ENCODE peak calls at places on chromosomes 11 and 22, in five cellular contexts. One of them, this sample, is unnamed.
A peak's percentile ranks its signal among the peaks of the same experiment; 100 is the strongest.

GRCh38 chr11:104731890-104732289 is 166.4 kb downstream of the CASP12 start:
- DNase-seq in HCT116: no peak
- DNase-seq in fibroblast of lung: no peak
- DNase-seq in PC-3: no peak
- DNase-seq in A549: no peak
- DNase-seq in this sample: no peak

GRCh38 chr22:41344189-41344788 is 37.5 kb upstream of the TEF start:
- DNase-seq in HCT116: no peak
- DNase-seq in fibroblast of lung: no peak
- DNase-seq in PC-3: no peak
- DNase-seq in A549: no peak
- DNase-seq in this sample: no peak

GRCh38 chr11:63666874-63667273 is 4.3 kb downstream of the ATL3 start:
- DNase-seq in HCT116: no peak
- DNase-seq in fibroblast of lung: peak; percentile 53
- DNase-seq in PC-3: no peak
- DNase-seq in A549: no peak
- DNase-seq in this sample: no peak

GRCh38 chr22:25172153-25172552 is 27.5 kb upstream of the CRYBB3 start:
- DNase-seq in HCT116: peak; percentile 8
- DNase-seq in fibroblast of lung: no peak
- DNase-seq in PC-3: peak; percentile 34
- DNase-seq in A549: peak; percentile 30
- DNase-seq in this sample: no peak

GRCh38 chr11:3642071-3642951 is 519 bp upstream of the ART5 start:
- DNase-seq in HCT116: peak; percentile 72
- DNase-seq in fibroblast of lung: peak; percentile 82
- DNase-seq in PC-3: peak; percentile 52
- DNase-seq in A549: peak; percentile 80
- DNase-seq in this sample: peak; percentile 63

GRCh38 chr22:10961043-10961860 is 4566.7 kb upstream of the OR11H1 start:
- DNase-seq in HCT116: no peak
- DNase-seq in fibroblast of lung: no peak
- DNase-seq in PC-3: no peak
- DNase-seq in A549: no peak
- DNase-seq in this sample: peak; percentile 13

GRCh38 chr22:44247346-44247745 is 65.4 kb downstream of the SHISAL1 start:
- DNase-seq in HCT116: no peak
- DNase-seq in fibroblast of lung: no peak
- DNase-seq in PC-3: no peak
- DNase-seq in A549: no peak
- DNase-seq in this sample: no peak

GRCh38 chr11:132644511-132644910 is 887.8 kb downstream of the OPCML start:
- DNase-seq in HCT116: no peak
- DNase-seq in fibroblast of lung: no peak
- DNase-seq in PC-3: no peak
- DNase-seq in A549: no peak
- DNase-seq in this sample: no peak

GRCh38 chr22:19405652-19406051 is 25.9 kb downstream of the HIRA start:
- DNase-seq in HCT116: no peak
- DNase-seq in fibroblast of lung: no peak
- DNase-seq in PC-3: no peak
- DNase-seq in A549: no peak
- DNase-seq in this sample: no peak

GRCh38 chr11:68373810-68374501 is 61.6 kb downstream of the LRP5 start:
- DNase-seq in HCT116: no peak
- DNase-seq in fibroblast of lung: peak; percentile 12
- DNase-seq in PC-3: no peak
- DNase-seq in A549: no peak
- DNase-seq in this sample: no peak

GRCh38 chr11:87306260-87306861 is 268.6 kb downstream of the TMEM135 start:
- DNase-seq in HCT116: no peak
- DNase-seq in fibroblast of lung: no peak
- DNase-seq in PC-3: no peak
- DNase-seq in A549: no peak
- DNase-seq in this sample: no peak

GRCh38 chr11:99277281-99277680 is 256.5 kb downstream of the CNTN5 start:
- DNase-seq in HCT116: no peak
- DNase-seq in fibroblast of lung: no peak
- DNase-seq in PC-3: no peak
- DNase-seq in A549: no peak
- DNase-seq in this sample: no peak

GRCh38 chr11:37571248-37571647 is 973.2 kb upstream of the RAG2 start:
- DNase-seq in HCT116: no peak
- DNase-seq in fibroblast of lung: peak; percentile 40
- DNase-seq in PC-3: peak; percentile 73
- DNase-seq in A549: no peak
- DNase-seq in this sample: no peak

GRCh38 chr11:62603771-62604170 is 2.1 kb upstream of the MTA2 start:
- DNase-seq in HCT116: no peak
- DNase-seq in fibroblast of lung: no peak
- DNase-seq in PC-3: no peak
- DNase-seq in A549: no peak
- DNase-seq in this sample: no peak

GRCh38 chr11:14300661-14301304 is 58.2 kb downstream of the RRAS2 start:
- DNase-seq in HCT116: peak; percentile 42
- DNase-seq in fibroblast of lung: peak; percentile 68
- DNase-seq in PC-3: peak; percentile 80
- DNase-seq in A549: peak; percentile 75
- DNase-seq in this sample: peak; percentile 16

GRCh38 chr22:24441406-24442351 is 14.3 kb downstream of the ADORA2A start:
- DNase-seq in HCT116: no peak
- DNase-seq in fibroblast of lung: no peak
- DNase-seq in PC-3: no peak
- DNase-seq in A549: no peak
- DNase-seq in this sample: no peak

GRCh38 chr11:13388741-13389140 is 74.3 kb downstream of the BTBD10 start:
- DNase-seq in HCT116: no peak
- DNase-seq in fibroblast of lung: no peak
- DNase-seq in PC-3: no peak
- DNase-seq in A549: no peak
- DNase-seq in this sample: no peak

GRCh38 chr11:104134760-104135159 is 29.2 kb downstream of the PDGFD start:
- DNase-seq in HCT116: no peak
- DNase-seq in fibroblast of lung: peak; percentile 70
- DNase-seq in PC-3: peak; percentile 64
- DNase-seq in A549: peak; percentile 37
- DNase-seq in this sample: no peak

GRCh38 chr22:28736296-28737155 is 5.1 kb downstream of the CHEK2 start:
- DNase-seq in HCT116: no peak
- DNase-seq in fibroblast of lung: no peak
- DNase-seq in PC-3: no peak
- DNase-seq in A549: no peak
- DNase-seq in this sample: no peak

GRCh38 chr11:115190196-115190595 is 314.0 kb downstream of the CADM1 start:
- DNase-seq in HCT116: no peak
- DNase-seq in fibroblast of lung: no peak
- DNase-seq in PC-3: no peak
- DNase-seq in A549: no peak
- DNase-seq in this sample: no peak

GRCh38 chr11:117818036-117818858 is 6.3 kb downstream of the FXYD2 start:
- DNase-seq in HCT116: no peak
- DNase-seq in fibroblast of lung: peak; percentile 43
- DNase-seq in PC-3: peak; percentile 48
- DNase-seq in A549: peak; percentile 25
- DNase-seq in this sample: no peak

GRCh38 chr11:43567396-43567975 is 113.1 kb upstream of the HSD17B12 start:
- DNase-seq in HCT116: peak; percentile 41
- DNase-seq in fibroblast of lung: peak; percentile 29
- DNase-seq in PC-3: peak; percentile 63
- DNase-seq in A549: peak; percentile 58
- DNase-seq in this sample: no peak

GRCh38 chr11:67371549-67372231 is 1.7 kb downstream of the CLCF1 start:
- DNase-seq in HCT116: no peak
- DNase-seq in fibroblast of lung: peak; percentile 56
- DNase-seq in PC-3: peak; percentile 62
- DNase-seq in A549: peak; percentile 74
- DNase-seq in this sample: no peak

GRCh38 chr11:130907229-130907628 is 9.1 kb downstream of the SNX19 start:
- DNase-seq in HCT116: no peak
- DNase-seq in fibroblast of lung: no peak
- DNase-seq in PC-3: no peak
- DNase-seq in A549: no peak
- DNase-seq in this sample: no peak

GRCh38 chr11:121543981-121544380 is 91.2 kb upstream of the SORL1-AS1 start:
- DNase-seq in HCT116: no peak
- DNase-seq in fibroblast of lung: no peak
- DNase-seq in PC-3: no peak
- DNase-seq in A549: no peak
- DNase-seq in this sample: no peak

GRCh38 chr11:101706015-101706414 is 122.2 kb upstream of the TRPC6 start:
- DNase-seq in HCT116: no peak
- DNase-seq in fibroblast of lung: no peak
- DNase-seq in PC-3: no peak
- DNase-seq in A549: no peak
- DNase-seq in this sample: no peak

GRCh38 chr11:13169709-13170108 is 107.9 kb upstream of the BMAL1 start:
- DNase-seq in HCT116: peak; percentile 48
- DNase-seq in fibroblast of lung: peak; percentile 95
- DNase-seq in PC-3: peak; percentile 85
- DNase-seq in A549: peak; percentile 58
- DNase-seq in this sample: no peak

GRCh38 chr22:38214248-38215056 is 12.7 kb downstream of the MAFF start:
- DNase-seq in HCT116: no peak
- DNase-seq in fibroblast of lung: peak; percentile 58
- DNase-seq in PC-3: no peak
- DNase-seq in A549: no peak
- DNase-seq in this sample: peak; percentile 72

GRCh38 chr11:22671751-22672150 is 5.3 kb downstream of the GAS2 start:
- DNase-seq in HCT116: no peak
- DNase-seq in fibroblast of lung: peak; percentile 27
- DNase-seq in PC-3: peak; percentile 37
- DNase-seq in A549: no peak
- DNase-seq in this sample: no peak

GRCh38 chr11:120941000-120941399 is 82.9 kb upstream of the TBCEL start:
- DNase-seq in HCT116: no peak
- DNase-seq in fibroblast of lung: peak; percentile 30
- DNase-seq in PC-3: no peak
- DNase-seq in A549: no peak
- DNase-seq in this sample: no peak

GRCh38 chr11:81331073-81331472 is 1402.6 kb downstream of the FAM181B start:
- DNase-seq in HCT116: no peak
- DNase-seq in fibroblast of lung: no peak
- DNase-seq in PC-3: no peak
- DNase-seq in A549: no peak
- DNase-seq in this sample: no peak

GRCh38 chr11:100999756-101000155 is 129.9 kb downstream of the PGR start:
- DNase-seq in HCT116: no peak
- DNase-seq in fibroblast of lung: no peak
- DNase-seq in PC-3: no peak
- DNase-seq in A549: no peak
- DNase-seq in this sample: no peak

DNA sequence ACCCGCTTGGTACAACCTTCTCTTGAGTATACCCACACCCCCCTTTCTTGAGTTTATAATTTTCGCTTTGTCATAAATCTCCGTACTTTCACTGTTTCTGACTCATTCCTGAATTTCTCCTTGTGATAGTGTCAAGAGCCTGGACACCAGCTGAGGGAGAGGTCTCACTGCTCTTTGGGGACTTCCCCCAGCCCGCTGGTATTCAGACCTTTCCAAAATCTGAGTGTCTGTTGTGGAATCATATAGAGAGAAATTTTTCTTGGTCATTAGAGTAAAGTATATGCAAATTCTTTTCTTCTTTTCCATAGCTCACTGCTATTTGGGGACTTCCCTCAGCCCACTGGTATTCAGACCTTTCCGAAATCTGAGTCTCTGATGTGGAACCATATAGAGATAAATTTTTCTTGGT is 55.3 kb downstream of the MTMR3 start:
- DNase-seq in HCT116: no peak
- DNase-seq in fibroblast of lung: no peak
- DNase-seq in PC-3: no peak
- DNase-seq in A549: no peak
- DNase-seq in this sample: no peak
- H3K9me3 ChIP-seq in HCT116: peaks cover 11% of the 10 kb centered on the region
- H3K9me3 ChIP-seq in fibroblast of lung: no peaks in the 10 kb centered on the region
- H3K9me3 ChIP-seq in PC-3: no peaks in the 10 kb centered on the region
- H3K9me3 ChIP-seq in A549: no peaks in the 10 kb centered on the region
- H3K9me3 ChIP-seq in this sample: no peaks in the 10 kb centered on the region

GRCh38 chr22:16989915-16990314 is 18.1 kb downstream of the GAB4 start:
- DNase-seq in HCT116: no peak
- DNase-seq in fibroblast of lung: no peak
- DNase-seq in PC-3: no peak
- DNase-seq in A549: no peak
- DNase-seq in this sample: no peak
- H3K9me3 ChIP-seq in HCT116: no peaks in the 10 kb centered on the region
- H3K9me3 ChIP-seq in fibroblast of lung: no peaks in the 10 kb centered on the region
- H3K9me3 ChIP-seq in PC-3: no peaks in the 10 kb centered on the region
- H3K9me3 ChIP-seq in A549: no peaks in the 10 kb centered on the region
- H3K9me3 ChIP-seq in this sample: no peaks in the 10 kb centered on the region

GRCh38 chr11:21602734-21603133 is 590.2 kb upstream of the ANO5 start:
- DNase-seq in HCT116: no peak
- DNase-seq in fibroblast of lung: no peak
- DNase-seq in PC-3: no peak
- DNase-seq in A549: no peak
- DNase-seq in this sample: no peak
- H3K9me3 ChIP-seq in HCT116: peaks cover 4% of the 10 kb centered on the region
- H3K9me3 ChIP-seq in fibroblast of lung: no peaks in the 10 kb centered on the region
- H3K9me3 ChIP-seq in PC-3: peaks cover 9% of the 10 kb centered on the region
- H3K9me3 ChIP-seq in A549: no peaks in the 10 kb centered on the region
- H3K9me3 ChIP-seq in this sample: no peaks in the 10 kb centered on the region

GRCh38 chr22:47192651-47193437 is 430.4 kb downstream of the TBC1D22A start:
- DNase-seq in HCT116: peak; percentile 75
- DNase-seq in fibroblast of lung: no peak
- DNase-seq in PC-3: peak; percentile 52
- DNase-seq in A549: peak; percentile 74
- DNase-seq in this sample: peak; percentile 7
- H3K9me3 ChIP-seq in HCT116: no peaks in the 10 kb centered on the region
- H3K9me3 ChIP-seq in fibroblast of lung: no peaks in the 10 kb centered on the region
- H3K9me3 ChIP-seq in PC-3: no peaks in the 10 kb centered on the region
- H3K9me3 ChIP-seq in A549: no peaks in the 10 kb centered on the region
- H3K9me3 ChIP-seq in this sample: no peaks in the 10 kb centered on the region

GRCh38 chr22:49312601-49313000 is 515.1 kb downstream of the BRD1 start:
- DNase-seq in HCT116: no peak
- DNase-seq in fibroblast of lung: no peak
- DNase-seq in PC-3: no peak
- DNase-seq in A549: no peak
- DNase-seq in this sample: no peak

GRCh38 chr22:49307870-49308269 is 519.8 kb downstream of the BRD1 start:
- DNase-seq in HCT116: no peak
- DNase-seq in fibroblast of lung: no peak
- DNase-seq in PC-3: no peak
- DNase-seq in A549: no peak
- DNase-seq in this sample: no peak

GRCh38 chr22:49308300-49308699 is 519.4 kb downstream of the BRD1 start:
- DNase-seq in HCT116: no peak
- DNase-seq in fibroblast of lung: no peak
- DNase-seq in PC-3: no peak
- DNase-seq in A549: no peak
- DNase-seq in this sample: no peak

GRCh38 chr22:49307071-49307830 is 520.4 kb downstream of the BRD1 start:
- DNase-seq in HCT116: no peak
- DNase-seq in fibroblast of lung: no peak
- DNase-seq in PC-3: no peak
- DNase-seq in A549: no peak
- DNase-seq in this sample: no peak

GRCh38 chr22:49310354-49310753 is 517.3 kb downstream of the BRD1 start:
- DNase-seq in HCT116: no peak
- DNase-seq in fibroblast of lung: no peak
- DNase-seq in PC-3: no peak
- DNase-seq in A549: no peak
- DNase-seq in this sample: no peak
- H3K9me3 ChIP-seq in HCT116: no peaks in the 10 kb centered on the region
- H3K9me3 ChIP-seq in fibroblast of lung: no peaks in the 10 kb centered on the region
- H3K9me3 ChIP-seq in PC-3: no peaks in the 10 kb centered on the region
- H3K9me3 ChIP-seq in A549: no peaks in the 10 kb centered on the region
- H3K9me3 ChIP-seq in this sample: no peaks in the 10 kb centered on the region

This sample was measured in T-helper 17 cell.